ENCODE peak calls at places on chromosomes 12 and 14, in eight cellular contexts. P is neuronal stem cell, N is fibroblast of lung, G is PC-9, Z is astrocyte, D is mammary epithelial cell, L is neural progenitor cell, O is H9. C is an unnamed sample.

GRCh38 chr14:61188196-61188595 is 92.9 kb downstream of the TMEM30B start:
- DNase-seq in P (no peak), O (peak), D (no peak), L (peak), N (peak), G (peak), Z (no peak), C (no peak)

GRCh38 chr14:91383439-91383838 is 34.2 kb downstream of the CCDC88C start:
- DNase-seq in D (no peak), P (no peak), Z (no peak), O (no peak), N (no peak), L (peak), G (peak), C (no peak)

GRCh38 chr14:74583689-74584434 is 28.2 kb downstream of the LTBP2 start:
- DNase-seq in G (peak), O (no peak), P (no peak), N (peak), L (no peak), Z (peak), D (peak), C (no peak)

GRCh38 chr12:113135178-113136127 is at the start of gene RASAL1:
- DNase-seq in D (peak), N (no peak), P (no peak), O (peak), Z (no peak), G (peak), L (peak), C (peak)

GRCh38 chr12:569803-570236 is 93.4 kb downstream of the NINJ2 start:
- DNase-seq in L (peak), O (peak), P (peak), Z (peak), D (peak), N (peak), G (peak), C (peak)

GRCh38 chr12:107775093-107775721 is 703 bp downstream of the ASCL4 start:
- DNase-seq in Z (no peak), P (peak), D (no peak), G (no peak), N (no peak), L (peak), O (peak), C (no peak)

GRCh38 chr14:102344485-102344884 is 18.2 kb downstream of the CINP start:
- DNase-seq in O (no peak), P (no peak), L (no peak), N (no peak), D (no peak), G (no peak), Z (no peak), C (no peak)

GRCh38 chr12:45833401-45833800 is 103.9 kb downstream of the ARID2 start:
- DNase-seq in Z (no peak), L (no peak), P (no peak), D (no peak), O (no peak), N (no peak), G (no peak), C (no peak)

GRCh38 chr14:24362241-24362960 is 5.6 kb upstream of the NFATC4 start:
- DNase-seq in L (no peak), O (no peak), P (no peak), N (peak), G (no peak), Z (no peak), D (no peak), C (no peak)

GRCh38 chr14:53924754-53925153 is 31.9 kb downstream of the BMP4 start:
- DNase-seq in Z (peak), N (peak), G (no peak), O (no peak), L (no peak), P (no peak), D (peak), C (no peak)

GRCh38 chr12:73308079-73308478 is 1035.9 kb downstream of the TRHDE start:
- DNase-seq in O (no peak), G (no peak), D (no peak), L (no peak), N (no peak), P (no peak), Z (no peak), C (peak)

GRCh38 chr14:106845286-106846087 is 1319.1 kb downstream of the TMEM121 start:
- DNase-seq in O (no peak), D (peak), L (no peak), N (no peak), P (no peak), Z (no peak), G (peak), C (no peak)

GRCh38 chr14:52913271-52913670 is 37.6 kb downstream of the FERMT2 start:
- DNase-seq in Z (peak), G (no peak), O (no peak), D (no peak), N (peak), P (no peak), L (no peak), C (no peak)

GRCh38 chr12:62713190-62713589 is 221.8 kb downstream of the PPM1H start:
- DNase-seq in D (no peak), P (no peak), N (no peak), Z (no peak), L (no peak), O (no peak), G (no peak), C (no peak)

GRCh38 chr12:62713723-62714122 is 221.2 kb downstream of the PPM1H start:
- DNase-seq in L (no peak), N (no peak), G (no peak), P (no peak), O (no peak), D (no peak), Z (no peak), C (no peak)

GRCh38 chr12:62715086-62715786 is 219.7 kb downstream of the PPM1H start:
- DNase-seq in N (no peak), L (peak), D (no peak), Z (no peak), O (no peak), G (no peak), P (peak), C (no peak)

GRCh38 chr12:62716037-62716436 is 218.9 kb downstream of the PPM1H start:
- DNase-seq in N (no peak), G (no peak), P (no peak), L (no peak), O (no peak), Z (no peak), D (no peak), C (no peak)

GRCh38 chr12:62714409-62715075 is 220.4 kb downstream of the PPM1H start:
- DNase-seq in Z (no peak), P (no peak), L (no peak), N (no peak), O (no peak), G (no peak), D (no peak), C (no peak)
- H2AFZ ChIP-seq in Z (no peak), P (peak), L (no peak), N (peak), O (no peak), G (no peak), D (no peak), C (no peak)

DNA sequence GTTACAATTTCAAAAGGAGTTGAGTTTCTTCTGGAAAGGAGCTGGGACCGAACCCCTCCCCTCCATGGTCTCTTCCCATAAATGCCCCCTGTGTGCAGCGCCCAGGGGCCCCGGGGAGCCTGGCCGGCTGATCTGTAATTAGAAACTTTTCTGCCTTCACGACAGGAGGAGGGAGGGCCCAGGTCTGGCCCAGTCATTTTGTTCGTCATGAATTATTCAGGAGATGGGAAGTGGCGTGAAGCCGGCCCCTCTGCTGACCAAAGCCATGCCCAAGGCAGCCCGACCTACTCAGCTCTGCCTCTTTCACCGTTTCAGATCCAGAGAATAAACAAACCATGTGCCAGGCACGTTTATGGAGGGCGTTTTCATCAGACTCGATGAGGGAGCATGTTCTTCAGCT is 33.3 kb upstream of the MSI1 start:
- DNase-seq in D (no peak), O (peak), G (no peak), Z (peak), P (no peak), L (peak), N (peak), C (no peak)
- H2AFZ ChIP-seq in D (no peak), O (no peak), G (no peak), Z (peak), P (peak), L (no peak), N (no peak), C (no peak)

GRCh38 chr14:37598085-37598972 is 2.9 kb downstream of the TTC6 start:
- DNase-seq in D (no peak), O (peak), P (no peak), G (peak), L (peak), Z (no peak), N (no peak), C (no peak)
- H2AFZ ChIP-seq in D (peak), O (no peak), P (peak), G (peak), L (peak), Z (peak), N (no peak), C (no peak)

GRCh38 chr12:20350495-20350894 is 17.8 kb upstream of the PDE3A start:
- DNase-seq in Z (peak), G (no peak), O (no peak), L (no peak), D (no peak), N (peak), P (no peak), C (no peak)
- H2AFZ ChIP-seq in Z (no peak), G (no peak), O (no peak), L (no peak), D (no peak), N (no peak), P (no peak), C (no peak)

DNA sequence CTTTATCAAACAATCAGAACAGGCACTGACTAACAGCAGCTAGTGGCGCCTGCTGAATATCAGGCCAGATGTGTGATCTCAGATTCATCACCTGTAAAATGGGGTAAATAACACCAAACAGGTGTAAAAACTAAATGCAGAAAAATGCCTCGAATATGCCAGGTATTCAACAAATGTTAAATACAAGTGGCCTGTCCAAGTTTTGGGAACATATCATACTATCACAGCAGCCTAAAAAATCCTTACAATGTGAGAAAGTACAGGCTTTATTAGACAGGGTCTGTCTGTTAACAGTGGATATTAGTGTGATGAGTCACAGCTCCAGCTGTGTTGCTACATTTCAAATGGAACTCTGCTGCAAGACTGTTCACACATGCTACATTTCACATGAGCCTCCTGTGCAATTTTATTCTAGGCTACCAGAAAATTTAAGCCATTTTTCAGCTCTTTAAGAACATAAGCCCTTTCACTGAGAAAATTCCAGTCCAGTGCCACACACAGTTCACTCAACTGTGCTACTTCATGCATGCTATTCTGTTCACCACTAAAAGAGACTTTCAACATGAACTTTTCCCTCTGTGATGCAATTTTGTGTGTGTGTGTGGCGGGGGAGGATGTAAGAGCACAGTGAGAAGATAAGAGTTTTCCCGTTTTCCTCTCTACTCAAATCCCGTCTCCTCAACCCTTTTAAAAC is 56.7 kb downstream of the MSRB3 start:
- DNase-seq in L (no peak), G (no peak), O (no peak), N (peak), P (no peak), D (peak), Z (peak), C (no peak)
- H2AFZ ChIP-seq in L (no peak), G (no peak), O (peak), N (no peak), P (peak), D (no peak), Z (no peak), C (no peak)

GRCh38 chr12:82666830-82667229 is 19.9 kb upstream of the TMTC2 start:
- DNase-seq in Z (no peak), G (no peak), D (no peak), P (no peak), N (no peak), O (no peak), L (no peak), C (no peak)

GRCh38 chr12:82673698-82674097 is 13.0 kb upstream of the TMTC2 start:
- DNase-seq in D (no peak), O (no peak), L (no peak), N (no peak), P (no peak), G (no peak), Z (no peak), C (no peak)

GRCh38 chr12:82672811-82673495 is 13.8 kb upstream of the TMTC2 start:
- DNase-seq in Z (no peak), D (no peak), G (no peak), L (no peak), O (no peak), N (no peak), P (no peak), C (no peak)

GRCh38 chr12:82671673-82672195 is 15.0 kb upstream of the TMTC2 start:
- DNase-seq in G (no peak), P (no peak), L (no peak), Z (no peak), N (no peak), O (no peak), D (no peak), C (no peak)
- H2AFZ ChIP-seq in G (no peak), P (no peak), L (no peak), Z (no peak), N (no peak), O (no peak), D (no peak), C (no peak)

DNA sequence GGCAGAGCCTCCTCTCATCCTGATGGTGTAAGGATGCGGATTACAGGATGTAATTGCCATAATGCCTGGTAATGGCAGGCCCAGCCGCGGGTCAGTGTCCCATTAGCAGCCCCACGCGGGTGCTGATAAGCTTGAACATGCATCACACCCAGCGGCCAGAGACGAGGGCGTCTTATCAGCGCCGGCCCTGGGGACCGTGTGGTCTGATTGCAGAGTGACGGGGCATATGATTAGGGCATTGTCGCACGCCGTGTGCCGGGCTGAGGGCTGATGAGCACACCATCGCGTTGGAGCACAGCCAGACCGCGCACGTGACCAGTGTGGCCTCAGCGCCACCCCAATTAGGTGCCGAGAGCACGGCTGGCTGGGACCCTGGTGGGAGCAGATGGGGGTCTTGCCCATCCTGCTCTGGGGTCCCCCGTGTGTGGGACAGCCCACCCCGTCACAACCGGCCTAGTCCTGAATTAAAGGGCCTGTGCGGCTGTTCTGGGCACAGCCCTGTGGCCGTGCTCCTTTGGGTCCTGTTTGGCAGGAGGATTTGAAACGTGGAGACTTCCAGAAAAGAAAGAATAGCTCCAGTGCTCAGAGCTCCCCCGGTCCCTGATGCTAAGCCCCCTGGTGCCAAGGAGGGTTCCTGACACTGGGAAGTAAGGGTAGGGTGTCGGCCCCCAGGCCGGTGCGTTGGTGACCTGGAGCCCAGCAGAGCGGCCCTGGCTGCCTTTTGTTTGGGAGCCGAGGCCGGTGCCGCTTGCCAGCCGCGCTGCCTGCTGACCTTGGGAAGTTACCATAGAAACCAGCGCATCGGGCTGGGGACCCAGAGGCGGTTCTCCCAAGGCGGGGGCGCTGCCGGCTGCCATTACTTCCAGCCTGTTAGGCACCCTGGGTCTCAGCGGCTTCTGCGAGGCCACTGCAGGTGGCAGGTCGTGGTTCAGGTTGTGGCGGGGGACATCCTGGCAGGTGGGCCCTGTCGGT is 20.7 kb downstream of the KIF26A start:
- DNase-seq in D (no peak), O (no peak), G (no peak), L (peak), N (no peak), P (no peak), Z (no peak), C (no peak)
- H2AFZ ChIP-seq in D (no peak), O (no peak), G (no peak), L (no peak), N (no peak), P (no peak), Z (no peak), C (no peak)

GRCh38 chr12:71782007-71782406 is 27.3 kb downstream of the RAB21 start:
- DNase-seq in N (no peak), O (no peak), P (no peak), D (no peak), L (no peak), G (no peak), Z (no peak), C (no peak)

DNA sequence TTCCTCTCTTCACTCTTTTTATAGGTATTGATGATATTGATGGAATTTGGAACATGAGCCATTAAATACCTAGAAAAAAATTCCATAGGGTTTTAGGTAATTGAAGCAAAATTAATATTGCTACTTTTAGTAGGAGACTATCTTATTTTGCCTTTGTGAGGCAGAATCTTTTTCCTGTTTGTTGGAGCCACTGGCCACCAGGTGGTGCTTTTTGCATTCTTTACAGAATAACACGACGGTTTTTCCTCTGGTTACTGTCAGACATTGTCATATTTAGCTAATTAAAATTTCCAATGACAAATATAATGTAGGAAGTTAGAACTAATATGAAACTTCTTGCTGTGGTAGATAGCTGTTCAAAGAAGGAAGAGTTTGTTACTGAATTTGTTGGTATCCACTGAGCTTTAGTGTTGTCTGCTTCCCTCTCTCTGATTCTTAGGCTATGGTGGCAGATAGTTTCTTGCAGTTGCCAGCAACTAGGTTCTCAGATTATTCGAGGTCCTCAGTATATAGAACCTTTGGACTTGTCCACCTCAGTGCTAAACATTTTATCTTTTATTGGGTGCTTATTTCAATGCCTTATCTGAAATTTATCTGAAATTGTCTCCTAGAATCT is 25.7 kb downstream of the RAB21 start:
- DNase-seq in L (peak), Z (no peak), P (no peak), O (no peak), N (peak), D (peak), G (peak), C (peak)
- H2AFZ ChIP-seq in L (no peak), Z (no peak), P (no peak), O (no peak), N (no peak), D (no peak), G (no peak), C (no peak)

GRCh38 chr12:111404362-111405148 is 1.2 kb upstream of the SH2B3 start:
- DNase-seq in P (no peak), N (peak), Z (no peak), L (peak), O (peak), D (no peak), G (no peak), C (no peak)
- H2AFZ ChIP-seq in P (peak), N (no peak), Z (no peak), L (no peak), O (no peak), D (peak), G (no peak), C (peak)